ENCODE peak calls at places on chromosomes 2 and 18, in four cellular contexts. One of them, this sample, is unnamed. For H3K9me3, the result is how much of the 10 kb centered on the place peaks cover.

GRCh38 chr2:98498703-98499445 is 54.2 kb downstream of the INPP4A start:
- DNase-seq in prostate gland: no peak
- DNase-seq in Panc1: no peak
- DNase-seq in HepG2: no peak
- DNase-seq in this sample: no peak

GRCh38 chr2:3827673-3828575 is 124.5 kb downstream of the DCDC2C start:
- DNase-seq in prostate gland: peak
- DNase-seq in Panc1: peak
- DNase-seq in HepG2: no peak
- DNase-seq in this sample: no peak

GRCh38 chr18:47175283-47175894 is 775 bp downstream of the IER3IP1 start:
- DNase-seq in prostate gland: no peak
- DNase-seq in Panc1: no peak
- DNase-seq in HepG2: no peak
- DNase-seq in this sample: no peak

GRCh38 chr2:144452169-144453038 is 67.5 kb downstream of the ZEB2 start:
- DNase-seq in prostate gland: no peak
- DNase-seq in Panc1: no peak
- DNase-seq in HepG2: no peak
- DNase-seq in this sample: no peak

GRCh38 chr18:27605107-27605834 is 420.2 kb upstream of the CHST9 start:
- DNase-seq in prostate gland: peak
- DNase-seq in Panc1: no peak
- DNase-seq in HepG2: peak
- DNase-seq in this sample: peak

GRCh38 chr2:27489118-27489497 is 435 bp downstream of the IFT172 start:
- DNase-seq in prostate gland: no peak
- DNase-seq in Panc1: no peak
- DNase-seq in HepG2: peak
- DNase-seq in this sample: no peak

GRCh38 chr2:239201531-239201876 is 199.3 kb downstream of the HDAC4 start:
- DNase-seq in prostate gland: no peak
- DNase-seq in Panc1: no peak
- DNase-seq in HepG2: no peak
- DNase-seq in this sample: no peak

GRCh38 chr2:193883820-193884219 is 1689.1 kb upstream of the TMEFF2 start:
- DNase-seq in prostate gland: no peak
- DNase-seq in Panc1: no peak
- DNase-seq in HepG2: no peak
- DNase-seq in this sample: no peak

GRCh38 chr18:31409301-31409700 is 32.7 kb downstream of the DSG4 start:
- DNase-seq in prostate gland: no peak
- DNase-seq in Panc1: no peak
- DNase-seq in HepG2: no peak
- DNase-seq in this sample: no peak

GRCh38 chr18:31407649-31408048 is 31.1 kb downstream of the DSG4 start:
- DNase-seq in prostate gland: no peak
- DNase-seq in Panc1: no peak
- DNase-seq in HepG2: no peak
- DNase-seq in this sample: no peak

GRCh38 chr18:31417850-31418249 is 29.7 kb upstream of the DSG3 start:
- DNase-seq in prostate gland: no peak
- DNase-seq in Panc1: no peak
- DNase-seq in HepG2: no peak
- DNase-seq in this sample: no peak

GRCh38 chr18:31410716-31411483 is 34.3 kb downstream of the DSG4 start:
- DNase-seq in prostate gland: no peak
- DNase-seq in Panc1: no peak
- DNase-seq in HepG2: no peak
- DNase-seq in this sample: no peak

GRCh38 chr18:31413137-31413536 is 34.4 kb upstream of the DSG3 start:
- DNase-seq in prostate gland: no peak
- DNase-seq in Panc1: no peak
- DNase-seq in HepG2: no peak
- DNase-seq in this sample: no peak
- TF ChIP-seq POLR2AphosphoS5 in prostate gland: no peak
- TF ChIP-seq POLR2AphosphoS5 in Panc1: no peak
- TF ChIP-seq POLR2AphosphoS5 in HepG2: no peak
- TF ChIP-seq POLR2AphosphoS5 in this sample: no peak

GRCh38 chr2:77629529-77629928 is 107.4 kb upstream of the LRRTM4 start:
- DNase-seq in prostate gland: no peak
- DNase-seq in Panc1: no peak
- DNase-seq in HepG2: peak
- DNase-seq in this sample: no peak
- H3K27ac ChIP-seq in prostate gland: no peak
- H3K27ac ChIP-seq in Panc1: no peak
- H3K27ac ChIP-seq in HepG2: no peak
- H3K27ac ChIP-seq in this sample: no peak

GRCh38 chr2:130972410-130972809 is 120.8 kb downstream of the FAM168B start:
- DNase-seq in prostate gland: no peak
- DNase-seq in Panc1: no peak
- DNase-seq in HepG2: no peak
- DNase-seq in this sample: no peak

GRCh38 chr2:130977461-130978050 is 115.7 kb downstream of the FAM168B start:
- DNase-seq in prostate gland: no peak
- DNase-seq in Panc1: no peak
- DNase-seq in HepG2: no peak
- DNase-seq in this sample: no peak

GRCh38 chr2:130976591-130977237 is 116.5 kb downstream of the FAM168B start:
- DNase-seq in prostate gland: no peak
- DNase-seq in Panc1: no peak
- DNase-seq in HepG2: no peak
- DNase-seq in this sample: no peak

GRCh38 chr2:130975729-130976128 is 117.5 kb downstream of the FAM168B start:
- DNase-seq in prostate gland: no peak
- DNase-seq in Panc1: no peak
- DNase-seq in HepG2: no peak
- DNase-seq in this sample: no peak
- H3K9me3 ChIP-seq in prostate gland: under half
- H3K9me3 ChIP-seq in Panc1: under half
- H3K9me3 ChIP-seq in HepG2: under half
- H3K9me3 ChIP-seq in this sample: under half

GRCh38 chr2:106886916-106887758 is 1.2 kb upstream of the ST6GAL2 start:
- DNase-seq in prostate gland: peak
- DNase-seq in Panc1: no peak
- DNase-seq in HepG2: no peak
- DNase-seq in this sample: no peak
- TF ChIP-seq POLR2AphosphoS5 in prostate gland: no peak
- TF ChIP-seq POLR2AphosphoS5 in Panc1: no peak
- TF ChIP-seq POLR2AphosphoS5 in HepG2: no peak
- TF ChIP-seq POLR2AphosphoS5 in this sample: no peak

GRCh38 chr18:23142285-23142929 is 7.1 kb downstream of the CABLES1 start:
- DNase-seq in prostate gland: no peak
- DNase-seq in Panc1: no peak
- DNase-seq in HepG2: peak
- DNase-seq in this sample: no peak

GRCh38 chr18:23144628-23145027 is 9.3 kb downstream of the CABLES1 start:
- DNase-seq in prostate gland: no peak
- DNase-seq in Panc1: no peak
- DNase-seq in HepG2: no peak
- DNase-seq in this sample: no peak

GRCh38 chr18:23143059-23143831 is 8.0 kb downstream of the CABLES1 start:
- DNase-seq in prostate gland: no peak
- DNase-seq in Panc1: no peak
- DNase-seq in HepG2: no peak
- DNase-seq in this sample: no peak

GRCh38 chr18:23145613-23146012 is 10.3 kb downstream of the CABLES1 start:
- DNase-seq in prostate gland: no peak
- DNase-seq in Panc1: no peak
- DNase-seq in HepG2: no peak
- DNase-seq in this sample: no peak

GRCh38 chr18:23143871-23144270 is 8.6 kb downstream of the CABLES1 start:
- DNase-seq in prostate gland: no peak
- DNase-seq in Panc1: no peak
- DNase-seq in HepG2: no peak
- DNase-seq in this sample: no peak
- H3K27ac ChIP-seq in prostate gland: peak
- H3K27ac ChIP-seq in Panc1: peak
- H3K27ac ChIP-seq in HepG2: peak
- H3K27ac ChIP-seq in this sample: peak

This sample was measured in SK-N-MC.